ENCODE peak calls at places on chromosome 6, in five cellular contexts. B is mesendoderm; X is GM23248; R is CD8-positive, alpha-beta memory T cell; L is fibroblast of lung. J is an unnamed sample. For H3K4me1, the result is how much of the 10 kb centered on the place peaks cover.

GRCh38 chr6:8551386-8551785 is 116.0 kb upstream of the SLC35B3 start:
- DNase-seq in X (no peak), R (no peak), B (no peak), L (no peak), J (no peak)

GRCh38 chr6:143965503-143966171 is 42.4 kb downstream of the PLAGL1 start:
- DNase-seq in B (no peak), X (peak), R (no peak), L (peak), J (no peak)

GRCh38 chr6:81766482-81767069 is 14.1 kb upstream of the TENT5A start:
- DNase-seq in L (peak), B (peak), X (peak), R (no peak), J (peak)

GRCh38 chr6:166743925-166744653 is 117.0 kb upstream of the RPS6KA2 start:
- DNase-seq in X (no peak), B (no peak), L (no peak), R (no peak), J (no peak)

GRCh38 chr6:16105874-16106273 is 23.0 kb upstream of the MYLIP start:
- DNase-seq in R (no peak), X (peak), L (peak), B (no peak), J (no peak)

GRCh38 chr6:18280084-18280483 is 15.8 kb upstream of the DEK start:
- DNase-seq in B (no peak), X (peak), R (no peak), L (no peak), J (no peak)

GRCh38 chr6:120303527-120303926 is 954.0 kb upstream of the MAN1A1 start:
- DNase-seq in L (no peak), X (no peak), R (no peak), B (no peak), J (no peak)

GRCh38 chr6:106114492-106114891 is 28.4 kb downstream of the PRDM1 start:
- DNase-seq in L (no peak), R (no peak), X (no peak), B (no peak), J (no peak)

GRCh38 chr6:157188213-157188612 is 135.1 kb downstream of the TMEM242 start:
- DNase-seq in R (no peak), X (no peak), L (peak), B (no peak), J (no peak)

GRCh38 chr6:130365166-130366010 is 429 bp upstream of the TMEM200A start:
- DNase-seq in X (peak), L (peak), R (peak), B (peak), J (peak)

GRCh38 chr6:113630738-113631535 is 226.2 kb upstream of the MARCKS start:
- DNase-seq in B (no peak), R (no peak), L (peak), X (peak), J (no peak)

GRCh38 chr6:72348926-72349325 is 272.9 kb upstream of the KCNQ5 start:
- DNase-seq in L (peak), X (peak), B (no peak), R (no peak), J (no peak)

GRCh38 chr6:3393796-3394195 is 63.1 kb downstream of the SLC22A23 start:
- DNase-seq in L (no peak), R (no peak), X (no peak), B (no peak), J (no peak)

GRCh38 chr6:169328112-169328801 is 74.6 kb upstream of the THBS2 start:
- DNase-seq in B (no peak), L (peak), X (peak), R (no peak), J (no peak)

GRCh38 chr6:166307082-166307980 is 861 bp downstream of the PRR18 start:
- DNase-seq in B (peak), X (peak), L (no peak), R (no peak), J (no peak)

GRCh38 chr6:12381587-12381986 is 91.4 kb downstream of the EDN1 start:
- DNase-seq in B (no peak), R (no peak), X (peak), L (no peak), J (no peak)

GRCh38 chr6:44738652-44739141 is 351.2 kb downstream of the CDC5L start:
- DNase-seq in X (peak), B (peak), L (peak), R (no peak), J (peak)

GRCh38 chr6:32967151-32968091 is 973 bp upstream of the BRD2 start:
- DNase-seq in L (peak), R (no peak), B (peak), X (peak), J (peak)

GRCh38 chr6:32963870-32964269 is 4.5 kb upstream of the BRD2 start:
- DNase-seq in L (no peak), B (no peak), R (no peak), X (no peak), J (no peak)

GRCh38 chr6:32968093-32968769 is at the start of gene BRD2:
- DNase-seq in R (peak), B (peak), X (peak), L (peak), J (peak)

GRCh38 chr6:32964776-32965175 is 3.6 kb upstream of the BRD2 start:
- DNase-seq in X (no peak), L (no peak), R (no peak), B (no peak), J (no peak)

DNA sequence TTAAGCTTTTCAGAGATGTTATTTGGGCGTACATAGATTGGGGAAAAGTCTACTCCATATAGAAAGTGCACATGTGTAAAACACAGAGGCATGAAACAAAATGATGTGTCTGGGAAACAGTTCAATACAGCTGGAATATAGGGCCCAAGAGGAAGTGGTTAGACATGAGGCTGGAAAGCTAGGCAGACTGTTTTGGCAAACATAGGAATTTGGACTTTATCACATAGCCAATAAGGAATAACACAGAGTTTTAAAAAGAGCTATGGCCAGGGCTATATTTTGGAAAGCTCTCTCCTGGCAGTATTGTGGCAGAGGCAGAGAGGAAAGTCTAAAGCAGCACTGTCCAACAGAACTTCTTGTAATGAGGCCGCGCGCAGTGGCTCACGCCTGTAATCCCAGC is 2.5 kb upstream of the BRD2 start:
- DNase-seq in B (no peak), R (no peak), X (no peak), L (no peak), J (no peak)
- H3K4me1 ChIP-seq in B (under half), R (under half), X (under half), L (under half), J (under half)

DNA sequence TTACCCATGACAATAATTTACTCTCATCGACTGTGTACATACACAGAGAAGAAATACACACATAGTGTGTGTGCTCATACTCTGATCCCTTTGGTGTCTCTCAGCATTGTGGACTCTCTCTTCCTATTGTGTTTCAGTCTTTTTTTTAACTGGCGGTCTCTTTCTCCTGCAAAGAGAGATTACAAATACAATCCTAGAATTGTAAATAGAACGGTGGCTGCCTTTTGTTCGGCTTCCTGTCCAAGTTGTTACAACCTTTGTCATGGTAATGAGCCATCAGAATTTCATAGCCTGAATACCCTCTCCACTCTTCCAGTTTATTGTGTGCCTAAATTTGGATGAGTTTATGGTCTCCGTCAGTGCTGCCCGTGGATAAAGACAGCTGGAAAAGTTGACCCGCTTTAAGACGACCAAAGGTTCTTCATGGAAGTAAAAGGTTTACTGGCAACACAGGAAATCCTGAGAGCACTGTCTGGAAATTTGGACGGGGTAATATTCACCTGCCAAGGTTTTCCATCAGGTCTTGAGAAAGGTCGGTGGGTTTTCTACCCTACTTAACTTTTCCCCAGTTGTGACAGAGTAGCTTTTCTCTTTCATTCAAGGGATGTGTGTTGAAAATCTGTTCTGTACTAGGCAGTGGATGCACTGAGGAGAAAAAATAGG is 263.8 kb downstream of the CD83 start:
- DNase-seq in X (no peak), B (no peak), R (no peak), L (no peak), J (peak)
- H3K4me1 ChIP-seq in X (under half), B (under half), R (under half), L (under half), J (half or more)

GRCh38 chr6:36904096-36904495 is 18.3 kb downstream of the C6orf89 start:
- DNase-seq in B (no peak), X (peak), R (no peak), L (peak), J (no peak)

GRCh38 chr6:36906539-36906938 is 20.8 kb downstream of the C6orf89 start:
- DNase-seq in L (no peak), R (no peak), B (no peak), X (no peak), J (no peak)

GRCh38 chr6:36904851-36905393 is 19.2 kb downstream of the C6orf89 start:
- DNase-seq in L (no peak), X (no peak), R (no peak), B (no peak), J (no peak)

GRCh38 chr6:36908758-36909157 is 23.0 kb downstream of the C6orf89 start:
- DNase-seq in B (no peak), L (no peak), R (no peak), X (no peak), J (no peak)

GRCh38 chr6:36907781-36908180 is 22.0 kb downstream of the C6orf89 start:
- DNase-seq in B (no peak), L (peak), R (no peak), X (no peak), J (no peak)
- H3K4me1 ChIP-seq in B (under half), L (under half), R (under half), X (under half), J (under half)

GRCh38 chr6:139987091-139987490 is 612.6 kb upstream of the CITED2 start:
- DNase-seq in X (no peak), L (no peak), R (no peak), B (no peak), J (no peak)
- H3K4me1 ChIP-seq in X (under half), L (under half), R (under half), B (under half), J (under half)

DNA sequence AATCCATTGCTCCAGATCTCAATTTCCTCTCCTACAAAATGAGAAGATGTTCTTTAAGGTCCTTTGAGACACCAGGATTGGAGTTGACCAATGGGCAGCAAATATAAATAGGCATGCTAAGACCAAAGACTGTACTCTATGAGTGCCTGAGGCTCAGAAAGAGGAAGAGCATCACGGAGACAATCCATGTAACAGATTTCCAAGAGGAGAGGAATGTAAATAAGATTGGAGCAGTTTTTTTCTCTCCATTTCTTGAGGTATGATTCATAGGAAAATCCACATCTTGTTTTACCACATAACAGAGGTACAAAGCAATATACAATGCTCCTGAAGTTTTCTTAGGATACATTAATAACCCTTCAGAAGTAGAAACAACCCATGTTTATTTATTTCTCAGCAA is 109.8 kb downstream of the UBE3D start:
- DNase-seq in B (no peak), L (peak), X (peak), R (no peak), J (no peak)
- H3K4me1 ChIP-seq in B (under half), L (under half), X (half or more), R (under half), J (under half)